ENCODE peak calls at places on chromosomes 3 and 15, in ten cellular contexts. P is left ventricle myocardium inferior, Y is GM23338, N is breast epithelium, Z is spleen, K is heart right ventricle, L is MM.1S, O is ovary, T is OCI-LY7, Q is heart left ventricle. C is an unnamed sample. For H3K36me3, the result is how much of the 10 kb centered on the place peaks cover.

GRCh38 chr3:99901200-99901926 is 83.7 kb downstream of the CMSS1 start:
- DNase-seq in N (no peak), P (no peak), O (no peak), L (no peak), Y (no peak), Q (no peak), Z (no peak), T (no peak), K (no peak), C (no peak)

GRCh38 chr3:14467723-14468620 is 65.6 kb downstream of the SLC6A6 start:
- DNase-seq in K (no peak), T (peak), P (no peak), O (no peak), Q (no peak), Y (peak), Z (no peak), N (peak), L (no peak), C (peak)

GRCh38 chr3:122952509-122952908 is 75.1 kb downstream of the SEMA5B start:
- DNase-seq in Q (no peak), N (no peak), O (no peak), L (no peak), P (no peak), Z (no peak), Y (peak), T (peak), K (no peak), C (no peak)

GRCh38 chr15:60091150-60091549 is 87.0 kb downstream of the FOXB1 start:
- DNase-seq in Z (no peak), N (peak), Q (no peak), L (no peak), K (no peak), P (no peak), T (no peak), O (no peak), Y (no peak), C (no peak)

GRCh38 chr3:172697558-172697957 is 13.3 kb downstream of the NCEH1 start:
- DNase-seq in Z (no peak), Y (no peak), T (no peak), O (no peak), Q (no peak), N (no peak), K (no peak), P (no peak), L (no peak), C (no peak)

GRCh38 chr3:45965281-45966052 is 22.2 kb downstream of the CXCR6 start:
- DNase-seq in Q (no peak), O (no peak), Y (no peak), T (no peak), K (no peak), L (no peak), P (no peak), N (no peak), Z (no peak), C (no peak)

GRCh38 chr3:98013428-98014349 is 21.4 kb downstream of the GABRR3 start:
- DNase-seq in Y (no peak), O (no peak), N (no peak), T (peak), L (no peak), Z (no peak), Q (no peak), K (no peak), P (no peak), C (no peak)

GRCh38 chr15:93523490-93523889 is 434.5 kb upstream of the RGMA start:
- DNase-seq in L (no peak), K (no peak), N (no peak), T (no peak), P (no peak), Y (no peak), Q (no peak), Z (no peak), O (no peak), C (no peak)

GRCh38 chr15:46897266-46897665 is 820.0 kb upstream of the SEMA6D start:
- DNase-seq in Y (no peak), O (no peak), N (no peak), Q (no peak), T (no peak), L (no peak), Z (no peak), K (no peak), P (no peak), C (no peak)
- H3K36me3 ChIP-seq in Y (under half), O (under half), N (under half), Q (under half), T (under half), L (under half), Z (under half), K (under half), P (under half), C (under half)

GRCh38 chr15:56291741-56292140 is 48.1 kb upstream of the RFX7 start:
- DNase-seq in K (no peak), N (no peak), P (no peak), O (no peak), Q (no peak), L (no peak), Y (no peak), T (no peak), Z (no peak), C (no peak)

GRCh38 chr15:56281145-56281544 is 37.5 kb upstream of the RFX7 start:
- DNase-seq in Y (peak), K (no peak), T (no peak), P (no peak), L (no peak), Z (no peak), O (no peak), Q (no peak), N (no peak), C (no peak)

DNA sequence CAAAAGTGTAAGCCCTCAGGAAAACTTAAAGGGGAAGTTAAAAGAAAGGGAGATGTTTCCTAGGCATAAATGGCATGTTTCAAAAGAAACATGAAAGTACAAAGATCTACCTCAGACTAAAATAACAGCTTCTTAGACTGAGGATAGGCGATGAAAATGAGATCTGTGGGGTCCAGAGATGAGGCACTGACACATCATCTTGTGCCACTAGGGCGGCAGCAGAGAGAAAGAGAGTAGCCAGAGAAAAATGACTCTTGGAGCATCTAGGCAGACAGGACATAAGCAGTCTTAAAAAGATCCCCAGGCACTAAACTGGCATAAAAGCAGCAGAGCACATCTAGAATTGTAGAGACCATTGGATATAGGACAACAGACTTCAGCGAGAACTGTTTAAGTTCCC is 42.5 kb upstream of the RFX7 start:
- DNase-seq in Z (no peak), T (peak), Y (peak), P (no peak), L (peak), K (no peak), N (no peak), Q (no peak), O (no peak), C (no peak)
- TF ChIP-seq CTCF in Z (no peak), T (peak), Y (peak), P (no peak), L (peak), K (no peak), N (no peak), Q (no peak), O (no peak), C (no peak)

GRCh38 chr3:173933113-173933512 is 535.6 kb downstream of the NLGN1 start:
- DNase-seq in O (no peak), Q (no peak), P (no peak), T (no peak), N (no peak), L (no peak), K (no peak), Z (no peak), Y (no peak), C (no peak)

GRCh38 chr3:173932624-173933023 is 535.1 kb downstream of the NLGN1 start:
- DNase-seq in Y (no peak), T (no peak), L (peak), K (no peak), Q (no peak), O (no peak), Z (no peak), P (no peak), N (no peak), C (no peak)

GRCh38 chr3:173930251-173930650 is 532.7 kb downstream of the NLGN1 start:
- DNase-seq in O (no peak), N (no peak), Q (no peak), K (no peak), P (no peak), Z (no peak), T (no peak), Y (no peak), L (no peak), C (no peak)
- H3K36me3 ChIP-seq in O (under half), N (under half), Q (under half), K (under half), P (under half), Z (under half), T (under half), Y (under half), L (under half), C (under half)

GRCh38 chr3:63817209-63817608 is 1.9 kb upstream of the C3orf49 start:
- DNase-seq in N (no peak), O (no peak), K (no peak), Q (no peak), L (no peak), Z (no peak), P (no peak), T (no peak), Y (no peak), C (no peak)
- TF ChIP-seq CTCF in N (no peak), O (no peak), K (no peak), Q (no peak), L (no peak), Z (no peak), P (no peak), T (no peak), Y (no peak), C (no peak)

DNA sequence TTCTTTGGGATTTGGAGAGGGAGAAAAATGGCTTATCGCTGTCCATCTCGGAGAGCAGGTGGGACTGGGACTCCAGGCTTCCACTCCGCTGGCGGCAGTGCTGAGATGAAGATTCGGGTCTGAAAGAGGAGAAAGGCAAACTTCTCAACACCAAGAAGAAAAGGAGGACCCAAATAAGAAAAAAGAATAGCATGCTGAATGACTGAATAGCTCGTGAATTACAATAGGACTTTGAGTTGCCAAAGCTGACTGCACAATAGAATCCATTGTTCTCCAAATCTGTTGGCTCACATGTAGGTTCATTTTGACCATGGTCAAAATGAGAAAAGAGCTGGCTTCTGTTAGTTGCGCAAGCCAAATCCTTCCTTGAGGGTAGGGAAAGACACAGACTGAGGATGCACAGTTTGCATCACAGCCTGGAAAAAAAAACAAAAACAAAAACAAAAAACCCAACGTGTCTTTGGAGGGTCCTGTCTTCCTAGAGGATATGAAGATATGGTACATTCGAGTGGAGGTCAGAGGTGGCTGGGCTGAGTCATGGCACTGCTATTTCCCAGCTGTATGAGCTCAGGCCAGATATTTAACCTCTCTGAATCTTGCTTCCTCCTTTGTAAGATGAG is 59.3 kb upstream of the LMOD3 start:
- DNase-seq in T (no peak), Y (no peak), Z (no peak), K (no peak), N (no peak), O (no peak), Q (no peak), L (no peak), P (no peak), C (no peak)
- H3K36me3 ChIP-seq in T (under half), Y (under half), Z (under half), K (under half), N (under half), O (under half), Q (under half), L (under half), P (half or more), C (under half)

DNA sequence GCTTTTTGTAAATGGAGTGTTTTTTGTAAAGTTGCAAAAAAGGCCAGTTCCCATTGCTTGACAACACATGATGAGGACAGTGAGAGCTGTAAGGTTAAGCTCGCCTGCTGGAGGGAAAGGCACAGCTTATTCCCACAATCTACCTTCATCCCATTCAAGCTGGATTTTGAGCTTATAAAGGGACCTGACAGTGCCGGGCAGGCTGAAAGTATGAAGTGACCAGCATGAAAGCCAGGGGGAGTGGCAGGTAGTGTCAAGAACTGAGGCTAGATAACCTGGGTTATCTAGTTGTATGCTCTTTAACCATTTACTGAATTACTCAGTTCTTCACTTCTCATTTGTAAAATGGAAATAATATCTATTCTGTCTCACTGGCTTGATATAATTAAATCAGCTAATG is 52.3 kb upstream of the KPNA4 start:
- DNase-seq in L (no peak), O (no peak), K (no peak), Q (no peak), Z (no peak), Y (peak), N (no peak), T (no peak), P (no peak), C (no peak)
- TF ChIP-seq CTCF in L (no peak), O (no peak), K (no peak), Q (no peak), Z (no peak), Y (peak), N (no peak), T (no peak), P (no peak), C (no peak)

DNA sequence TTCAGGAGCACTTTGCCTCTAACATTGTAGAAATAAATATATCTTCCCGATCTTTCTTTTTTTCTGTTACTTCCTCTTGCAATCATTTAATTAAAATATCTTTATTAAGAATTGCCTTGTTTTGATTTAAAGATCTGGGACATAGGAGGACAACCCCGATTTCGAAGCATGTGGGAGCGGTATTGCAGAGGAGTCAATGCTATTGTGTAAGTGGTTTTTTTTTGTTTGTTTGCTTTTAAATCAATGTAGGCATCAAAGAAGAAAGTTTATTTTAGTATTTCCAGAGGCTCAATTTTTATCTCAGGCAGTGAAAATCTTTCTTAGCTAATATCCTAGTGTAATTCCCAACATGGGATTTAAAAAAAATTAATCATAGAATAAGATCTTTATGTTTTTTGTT is 15.5 kb upstream of the EDEM1 start:
- DNase-seq in O (no peak), Z (no peak), N (no peak), Q (no peak), T (no peak), Y (no peak), P (no peak), K (no peak), L (no peak), C (no peak)
- H3K36me3 ChIP-seq in O (under half), Z (under half), N (under half), Q (under half), T (half or more), Y (under half), P (half or more), K (under half), L (under half), C (under half)

DNA sequence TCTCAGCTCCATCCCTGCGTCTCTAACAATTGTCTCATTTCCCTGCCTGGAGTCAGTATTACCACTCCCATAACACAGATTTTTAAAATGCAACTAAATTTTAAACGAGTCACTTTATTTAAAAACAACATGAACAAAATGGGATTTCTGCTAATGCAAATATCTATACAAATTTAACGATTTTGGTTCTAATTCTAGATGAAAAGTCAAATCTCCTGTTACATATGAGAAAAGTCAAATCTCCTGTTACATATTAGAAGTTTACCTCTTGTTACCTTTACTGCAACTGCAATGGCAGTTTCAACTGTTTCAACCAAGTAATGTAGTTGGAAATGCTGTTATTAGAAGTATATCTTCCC is 578 bp upstream of the RPL39L start:
- DNase-seq in O (no peak), Y (no peak), L (no peak), Q (no peak), Z (no peak), P (no peak), K (no peak), T (no peak), N (no peak), C (no peak)
- TF ChIP-seq CTCF in O (no peak), Y (no peak), L (no peak), Q (no peak), Z (no peak), P (no peak), K (no peak), T (peak), N (no peak), C (no peak)

GRCh38 chr15:44584162-44584749 is 47.3 kb downstream of the EIF3J start:
- DNase-seq in P (no peak), Z (peak), L (peak), Q (no peak), N (no peak), Y (peak), O (no peak), K (no peak), T (peak), C (peak)
- H3K36me3 ChIP-seq in P (half or more), Z (under half), L (under half), Q (under half), N (under half), Y (under half), O (under half), K (under half), T (half or more), C (under half)

GRCh38 chr15:25437751-25438600 is 848 bp downstream of the UBE3A start:
- DNase-seq in L (peak), N (peak), Y (peak), P (peak), Z (peak), T (peak), O (peak), Q (peak), K (peak), C (peak)

GRCh38 chr15:25441111-25441510 is 2.3 kb upstream of the UBE3A start:
- DNase-seq in L (no peak), K (no peak), T (no peak), N (no peak), Q (no peak), Z (no peak), P (no peak), O (no peak), Y (no peak), C (no peak)

GRCh38 chr15:25436707-25437106 is 2.1 kb downstream of the UBE3A start:
- DNase-seq in K (no peak), Y (no peak), O (no peak), Q (no peak), N (no peak), P (no peak), L (no peak), T (no peak), Z (no peak), C (no peak)

GRCh38 chr15:25439456-25439836 is 622 bp upstream of the UBE3A start:
- DNase-seq in P (no peak), Y (peak), T (peak), Z (no peak), O (no peak), L (peak), N (no peak), K (no peak), Q (no peak), C (peak)

DNA sequence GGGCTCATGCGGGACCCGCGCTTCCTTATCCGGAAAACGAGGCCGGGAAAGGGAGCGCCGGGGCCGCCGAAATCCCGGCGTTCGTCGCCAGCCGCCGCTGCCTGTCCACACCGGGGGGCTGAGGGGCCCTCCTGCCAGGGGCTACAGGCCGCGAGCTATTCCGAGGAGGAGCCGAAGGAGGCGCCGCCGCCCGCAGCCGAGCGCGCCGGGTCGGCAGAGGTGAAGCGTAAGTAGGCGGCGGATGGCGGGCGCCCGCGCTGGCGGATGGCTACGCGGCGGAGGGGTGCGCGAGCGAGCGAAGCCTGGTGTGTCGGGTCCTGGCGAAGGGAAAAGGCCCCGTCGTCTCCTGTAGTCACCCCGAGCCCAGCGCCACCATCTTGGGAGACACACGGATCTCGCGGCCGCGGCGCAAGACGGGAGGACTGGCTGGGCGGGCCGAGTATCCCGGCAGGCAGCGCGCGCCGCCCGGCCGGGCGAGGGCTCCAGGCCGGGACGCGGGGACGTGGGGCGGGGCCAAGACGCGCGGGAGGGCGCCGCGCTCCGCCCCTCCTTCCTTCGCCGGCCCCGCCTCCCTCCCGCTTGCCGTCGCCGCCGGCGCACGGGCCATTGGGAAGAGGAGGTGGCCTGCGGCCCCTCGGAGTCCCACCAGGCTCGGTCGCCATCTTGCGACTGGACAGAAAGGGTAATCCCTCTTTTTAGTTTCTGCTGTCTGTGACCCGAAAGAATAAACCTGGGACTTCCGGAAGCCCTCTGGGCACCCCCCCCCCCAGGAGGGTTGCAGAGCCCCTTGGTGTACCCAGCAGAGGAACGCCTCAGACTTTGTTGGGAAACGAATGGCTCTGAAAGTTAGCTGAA is at the start of gene UBE3A:
- DNase-seq in Y (peak), K (peak), T (peak), O (peak), P (peak), Q (peak), Z (peak), N (peak), L (peak), C (peak)
- TF ChIP-seq CTCF in Y (peak), K (peak), T (peak), O (peak), P (peak), Q (peak), Z (no peak), N (no peak), L (no peak), C (no peak)